ENCODE peak calls at places on chromosomes 13 and 19, in six cellular contexts. One of them, this sample, is unnamed.

GRCh38 chr13:73603646-73604045 is 530.6 kb downstream of the KLF12 start:
- DNase-seq in NCI-H1092 treated with DMSO at 0.1 percent for 48 hours: no peak
- DNase-seq in pancreas: no peak
- DNase-seq in HAP-1: no peak
- DNase-seq in stromal cell of bone marrow: no peak
- DNase-seq in KG1: no peak
- DNase-seq in this sample: no peak

GRCh38 chr13:93226065-93226622 is 463 bp upstream of the GPC6 start:
- DNase-seq in NCI-H1092 treated with DMSO at 0.1 percent for 48 hours: no peak
- DNase-seq in pancreas: no peak
- DNase-seq in HAP-1: no peak
- DNase-seq in stromal cell of bone marrow: peak
- DNase-seq in KG1: no peak
- DNase-seq in this sample: no peak

GRCh38 chr19:56748443-56748842 is 76.9 kb upstream of the ZNF835 start:
- DNase-seq in NCI-H1092 treated with DMSO at 0.1 percent for 48 hours: no peak
- DNase-seq in pancreas: no peak
- DNase-seq in HAP-1: no peak
- DNase-seq in stromal cell of bone marrow: peak
- DNase-seq in KG1: no peak
- DNase-seq in this sample: no peak

GRCh38 chr13:43377149-43377548 is 353.8 kb downstream of the DNAJC15 start:
- DNase-seq in NCI-H1092 treated with DMSO at 0.1 percent for 48 hours: no peak
- DNase-seq in pancreas: peak
- DNase-seq in HAP-1: no peak
- DNase-seq in stromal cell of bone marrow: no peak
- DNase-seq in KG1: no peak
- DNase-seq in this sample: no peak

GRCh38 chr19:47418595-47419036 is 711 bp downstream of the MEIS3 start:
- DNase-seq in NCI-H1092 treated with DMSO at 0.1 percent for 48 hours: no peak
- DNase-seq in pancreas: no peak
- DNase-seq in HAP-1: peak
- DNase-seq in stromal cell of bone marrow: no peak
- DNase-seq in KG1: no peak
- DNase-seq in this sample: no peak

GRCh38 chr19:12720851-12721655 is 2.7 kb downstream of the TNPO2 start:
- DNase-seq in NCI-H1092 treated with DMSO at 0.1 percent for 48 hours: no peak
- DNase-seq in pancreas: no peak
- DNase-seq in HAP-1: no peak
- DNase-seq in stromal cell of bone marrow: no peak
- DNase-seq in KG1: no peak
- DNase-seq in this sample: no peak

GRCh38 chr19:13804830-13805683 is 9.8 kb downstream of the ZSWIM4 start:
- DNase-seq in NCI-H1092 treated with DMSO at 0.1 percent for 48 hours: no peak
- DNase-seq in pancreas: peak
- DNase-seq in HAP-1: no peak
- DNase-seq in stromal cell of bone marrow: no peak
- DNase-seq in KG1: no peak
- DNase-seq in this sample: no peak

GRCh38 chr19:46634045-46634655 is 1.9 kb downstream of the GNG8 start:
- DNase-seq in NCI-H1092 treated with DMSO at 0.1 percent for 48 hours: peak
- DNase-seq in pancreas: peak
- DNase-seq in HAP-1: peak
- DNase-seq in stromal cell of bone marrow: no peak
- DNase-seq in KG1: no peak
- DNase-seq in this sample: peak

GRCh38 chr19:34838248-34838647 is 65.2 kb upstream of the ZNF599 start:
- DNase-seq in NCI-H1092 treated with DMSO at 0.1 percent for 48 hours: no peak
- DNase-seq in pancreas: no peak
- DNase-seq in HAP-1: no peak
- DNase-seq in stromal cell of bone marrow: no peak
- DNase-seq in KG1: no peak
- DNase-seq in this sample: no peak

GRCh38 chr13:25709088-25709487 is 337.3 kb downstream of the ATP8A2 start:
- DNase-seq in NCI-H1092 treated with DMSO at 0.1 percent for 48 hours: no peak
- DNase-seq in pancreas: no peak
- DNase-seq in HAP-1: no peak
- DNase-seq in stromal cell of bone marrow: no peak
- DNase-seq in KG1: no peak
- DNase-seq in this sample: no peak

GRCh38 chr19:4088065-4088679 is 21.5 kb upstream of the ZBTB7A start:
- DNase-seq in NCI-H1092 treated with DMSO at 0.1 percent for 48 hours: no peak
- DNase-seq in pancreas: no peak
- DNase-seq in HAP-1: no peak
- DNase-seq in stromal cell of bone marrow: no peak
- DNase-seq in KG1: no peak
- DNase-seq in this sample: no peak

GRCh38 chr13:30158774-30159445 is 148.4 kb downstream of the KATNAL1 start:
- DNase-seq in NCI-H1092 treated with DMSO at 0.1 percent for 48 hours: no peak
- DNase-seq in pancreas: no peak
- DNase-seq in HAP-1: no peak
- DNase-seq in stromal cell of bone marrow: peak
- DNase-seq in KG1: no peak
- DNase-seq in this sample: no peak

GRCh38 chr13:65468628-65469027 is 1761.5 kb downstream of the PCDH9 start:
- DNase-seq in NCI-H1092 treated with DMSO at 0.1 percent for 48 hours: no peak
- DNase-seq in pancreas: no peak
- DNase-seq in HAP-1: no peak
- DNase-seq in stromal cell of bone marrow: no peak
- DNase-seq in KG1: no peak
- DNase-seq in this sample: no peak

GRCh38 chr13:113307491-113307890 is 10.5 kb downstream of the LAMP1 start:
- DNase-seq in NCI-H1092 treated with DMSO at 0.1 percent for 48 hours: no peak
- DNase-seq in pancreas: no peak
- DNase-seq in HAP-1: no peak
- DNase-seq in stromal cell of bone marrow: no peak
- DNase-seq in KG1: no peak
- DNase-seq in this sample: no peak

GRCh38 chr19:2446390-2446789 is 10.4 kb downstream of the LMNB2 start:
- DNase-seq in NCI-H1092 treated with DMSO at 0.1 percent for 48 hours: peak
- DNase-seq in pancreas: no peak
- DNase-seq in HAP-1: no peak
- DNase-seq in stromal cell of bone marrow: no peak
- DNase-seq in KG1: peak
- DNase-seq in this sample: no peak

GRCh38 chr13:71677114-71677513 is 189.9 kb downstream of the DACH1 start:
- DNase-seq in NCI-H1092 treated with DMSO at 0.1 percent for 48 hours: no peak
- DNase-seq in pancreas: no peak
- DNase-seq in HAP-1: no peak
- DNase-seq in stromal cell of bone marrow: no peak
- DNase-seq in KG1: no peak
- DNase-seq in this sample: no peak

GRCh38 chr13:75178436-75178835 is 303.5 kb downstream of the TBC1D4 start:
- DNase-seq in NCI-H1092 treated with DMSO at 0.1 percent for 48 hours: no peak
- DNase-seq in pancreas: no peak
- DNase-seq in HAP-1: no peak
- DNase-seq in stromal cell of bone marrow: no peak
- DNase-seq in KG1: no peak
- DNase-seq in this sample: no peak

GRCh38 chr13:38530492-38530891 is 156.4 kb upstream of the FREM2 start:
- DNase-seq in NCI-H1092 treated with DMSO at 0.1 percent for 48 hours: peak
- DNase-seq in pancreas: no peak
- DNase-seq in HAP-1: no peak
- DNase-seq in stromal cell of bone marrow: peak
- DNase-seq in KG1: no peak
- DNase-seq in this sample: no peak

GRCh38 chr13:110341445-110342247 is 34.6 kb downstream of the COL4A2 start:
- DNase-seq in NCI-H1092 treated with DMSO at 0.1 percent for 48 hours: no peak
- DNase-seq in pancreas: no peak
- DNase-seq in HAP-1: no peak
- DNase-seq in stromal cell of bone marrow: no peak
- DNase-seq in KG1: no peak
- DNase-seq in this sample: no peak

GRCh38 chr13:23383151-23383550 is 50.4 kb downstream of the SACS start:
- DNase-seq in NCI-H1092 treated with DMSO at 0.1 percent for 48 hours: no peak
- DNase-seq in pancreas: no peak
- DNase-seq in HAP-1: no peak
- DNase-seq in stromal cell of bone marrow: no peak
- DNase-seq in KG1: no peak
- DNase-seq in this sample: no peak

GRCh38 chr13:98083936-98084335 is 59.0 kb upstream of the FARP1 start:
- DNase-seq in NCI-H1092 treated with DMSO at 0.1 percent for 48 hours: no peak
- DNase-seq in pancreas: no peak
- DNase-seq in HAP-1: no peak
- DNase-seq in stromal cell of bone marrow: no peak
- DNase-seq in KG1: no peak
- DNase-seq in this sample: no peak

GRCh38 chr19:34711890-34712289 is 22.2 kb upstream of the ZNF181 start:
- DNase-seq in NCI-H1092 treated with DMSO at 0.1 percent for 48 hours: no peak
- DNase-seq in pancreas: no peak
- DNase-seq in HAP-1: peak
- DNase-seq in stromal cell of bone marrow: no peak
- DNase-seq in KG1: no peak
- DNase-seq in this sample: no peak

GRCh38 chr19:6536138-6536671 is 5.4 kb downstream of the TNFSF9 start:
- DNase-seq in NCI-H1092 treated with DMSO at 0.1 percent for 48 hours: no peak
- DNase-seq in pancreas: no peak
- DNase-seq in HAP-1: peak
- DNase-seq in stromal cell of bone marrow: no peak
- DNase-seq in KG1: peak
- DNase-seq in this sample: peak

GRCh38 chr13:79741006-79741405 is 260.1 kb downstream of the NDFIP2 start:
- DNase-seq in NCI-H1092 treated with DMSO at 0.1 percent for 48 hours: no peak
- DNase-seq in pancreas: peak
- DNase-seq in HAP-1: no peak
- DNase-seq in stromal cell of bone marrow: peak
- DNase-seq in KG1: no peak
- DNase-seq in this sample: no peak

GRCh38 chr19:50505856-50506611 is 5.0 kb downstream of the JOSD2 start:
- DNase-seq in NCI-H1092 treated with DMSO at 0.1 percent for 48 hours: no peak
- DNase-seq in pancreas: no peak
- DNase-seq in HAP-1: no peak
- DNase-seq in stromal cell of bone marrow: no peak
- DNase-seq in KG1: no peak
- DNase-seq in this sample: peak

GRCh38 chr13:29937836-29938235 is 87.4 kb upstream of the UBL3 start:
- DNase-seq in NCI-H1092 treated with DMSO at 0.1 percent for 48 hours: no peak
- DNase-seq in pancreas: no peak
- DNase-seq in HAP-1: no peak
- DNase-seq in stromal cell of bone marrow: no peak
- DNase-seq in KG1: no peak
- DNase-seq in this sample: no peak

GRCh38 chr19:6683971-6684370 is 14.0 kb upstream of the TNFSF14 start:
- DNase-seq in NCI-H1092 treated with DMSO at 0.1 percent for 48 hours: no peak
- DNase-seq in pancreas: no peak
- DNase-seq in HAP-1: no peak
- DNase-seq in stromal cell of bone marrow: no peak
- DNase-seq in KG1: no peak
- DNase-seq in this sample: peak

GRCh38 chr13:50127017-50127725 is 111.9 kb downstream of the KCNRG start:
- DNase-seq in NCI-H1092 treated with DMSO at 0.1 percent for 48 hours: no peak
- DNase-seq in pancreas: no peak
- DNase-seq in HAP-1: no peak
- DNase-seq in stromal cell of bone marrow: no peak
- DNase-seq in KG1: no peak
- DNase-seq in this sample: peak

GRCh38 chr13:90455861-90456260 is 891.6 kb upstream of the MIR17HG start:
- DNase-seq in NCI-H1092 treated with DMSO at 0.1 percent for 48 hours: no peak
- DNase-seq in pancreas: no peak
- DNase-seq in HAP-1: no peak
- DNase-seq in stromal cell of bone marrow: no peak
- DNase-seq in KG1: no peak
- DNase-seq in this sample: no peak

GRCh38 chr13:57874530-57874929 is 243.0 kb downstream of the PCDH17 start:
- DNase-seq in NCI-H1092 treated with DMSO at 0.1 percent for 48 hours: no peak
- DNase-seq in pancreas: no peak
- DNase-seq in HAP-1: no peak
- DNase-seq in stromal cell of bone marrow: no peak
- DNase-seq in KG1: no peak
- DNase-seq in this sample: no peak

GRCh38 chr13:77981191-77981925 is 62.7 kb upstream of the EDNRB start:
- DNase-seq in NCI-H1092 treated with DMSO at 0.1 percent for 48 hours: no peak
- DNase-seq in pancreas: no peak
- DNase-seq in HAP-1: no peak
- DNase-seq in stromal cell of bone marrow: no peak
- DNase-seq in KG1: no peak
- DNase-seq in this sample: no peak

GRCh38 chr13:112124100-112124499 is 57.2 kb downstream of the SOX1 start:
- DNase-seq in NCI-H1092 treated with DMSO at 0.1 percent for 48 hours: peak
- DNase-seq in pancreas: no peak
- DNase-seq in HAP-1: no peak
- DNase-seq in stromal cell of bone marrow: no peak
- DNase-seq in KG1: no peak
- DNase-seq in this sample: no peak

GRCh38 chr13:106129273-106129672 is 406.2 kb downstream of the EFNB2 start:
- DNase-seq in NCI-H1092 treated with DMSO at 0.1 percent for 48 hours: no peak
- DNase-seq in pancreas: no peak
- DNase-seq in HAP-1: no peak
- DNase-seq in stromal cell of bone marrow: no peak
- DNase-seq in KG1: no peak
- DNase-seq in this sample: no peak

GRCh38 chr13:29737061-29737460 is 113.4 kb downstream of the UBL3 start:
- DNase-seq in NCI-H1092 treated with DMSO at 0.1 percent for 48 hours: no peak
- DNase-seq in pancreas: no peak
- DNase-seq in HAP-1: no peak
- DNase-seq in stromal cell of bone marrow: no peak
- DNase-seq in KG1: no peak
- DNase-seq in this sample: no peak

GRCh38 chr19:10533656-10534386 is 9.9 kb upstream of the ATG4D start:
- DNase-seq in NCI-H1092 treated with DMSO at 0.1 percent for 48 hours: no peak
- DNase-seq in pancreas: no peak
- DNase-seq in HAP-1: no peak
- DNase-seq in stromal cell of bone marrow: peak
- DNase-seq in KG1: no peak
- DNase-seq in this sample: no peak

GRCh38 chr13:44218501-44219240 is 155.0 kb upstream of the SERP2 start:
- DNase-seq in NCI-H1092 treated with DMSO at 0.1 percent for 48 hours: peak
- DNase-seq in pancreas: peak
- DNase-seq in HAP-1: peak
- DNase-seq in stromal cell of bone marrow: no peak
- DNase-seq in KG1: no peak
- DNase-seq in this sample: peak

GRCh38 chr19:44891016-44891882 is at the start of gene TOMM40:
- DNase-seq in NCI-H1092 treated with DMSO at 0.1 percent for 48 hours: peak
- DNase-seq in pancreas: peak
- DNase-seq in HAP-1: peak
- DNase-seq in stromal cell of bone marrow: no peak
- DNase-seq in KG1: no peak
- DNase-seq in this sample: peak